ENCODE peak calls at places on chromosomes 1 and 21, in five cellular contexts. One of them, this sample, is unnamed.

GRCh38 chr1:86706018-86706417 is 1.6 kb downstream of the SH3GLB1 start:
- DNase-seq in GM23338: no peak
- DNase-seq in A549: no peak
- DNase-seq in PC-3: peak; percentile 27
- DNase-seq in GM23248: peak; percentile 29
- DNase-seq in this sample: peak; percentile 44

GRCh38 chr1:32989160-32989894 is 24.7 kb upstream of the RNF19B start:
- DNase-seq in GM23338: no peak
- DNase-seq in A549: no peak
- DNase-seq in PC-3: peak; percentile 86
- DNase-seq in GM23248: peak; percentile 97
- DNase-seq in this sample: peak; percentile 97

GRCh38 chr1:7284839-7285435 is 486.2 kb upstream of the VAMP3 start:
- DNase-seq in GM23338: no peak
- DNase-seq in A549: no peak
- DNase-seq in PC-3: no peak
- DNase-seq in GM23248: no peak
- DNase-seq in this sample: no peak

GRCh38 chr1:200991039-200991698 is 32.3 kb downstream of the KIF21B start:
- DNase-seq in GM23338: no peak
- DNase-seq in A549: no peak
- DNase-seq in PC-3: no peak
- DNase-seq in GM23248: no peak
- DNase-seq in this sample: no peak

GRCh38 chr1:53125623-53126360 is 16.6 kb downstream of the SLC1A7 start:
- DNase-seq in GM23338: no peak
- DNase-seq in A549: no peak
- DNase-seq in PC-3: no peak
- DNase-seq in GM23248: no peak
- DNase-seq in this sample: no peak

GRCh38 chr1:115365738-115366137 is 27.7 kb upstream of the NGF start:
- DNase-seq in GM23338: no peak
- DNase-seq in A549: no peak
- DNase-seq in PC-3: no peak
- DNase-seq in GM23248: no peak
- DNase-seq in this sample: no peak

GRCh38 chr1:19308509-19308907 is 3.4 kb downstream of the AKR7A2 start:
- DNase-seq in GM23338: no peak
- DNase-seq in A549: no peak
- DNase-seq in PC-3: no peak
- DNase-seq in GM23248: no peak
- DNase-seq in this sample: no peak

GRCh38 chr1:165623624-165624023 is 7.4 kb upstream of the MGST3 start:
- DNase-seq in GM23338: no peak
- DNase-seq in A549: no peak
- DNase-seq in PC-3: no peak
- DNase-seq in GM23248: no peak
- DNase-seq in this sample: no peak

GRCh38 chr1:240352769-240353168 is 259.2 kb downstream of the GREM2 start:
- DNase-seq in GM23338: no peak
- DNase-seq in A549: no peak
- DNase-seq in PC-3: peak; percentile 46
- DNase-seq in GM23248: peak; percentile 49
- DNase-seq in this sample: no peak

GRCh38 chr1:234755449-234755863 is 145.5 kb upstream of the IRF2BP2 start:
- DNase-seq in GM23338: no peak
- DNase-seq in A549: no peak
- DNase-seq in PC-3: no peak
- DNase-seq in GM23248: peak; percentile 90
- DNase-seq in this sample: no peak

GRCh38 chr1:22816063-22816775 is 105.6 kb downstream of the EPHB2 start:
- DNase-seq in GM23338: no peak
- DNase-seq in A549: no peak
- DNase-seq in PC-3: no peak
- DNase-seq in GM23248: no peak
- DNase-seq in this sample: no peak

GRCh38 chr1:81670997-81671396 is 129.7 kb upstream of the ADGRL2 start:
- DNase-seq in GM23338: no peak
- DNase-seq in A549: no peak
- DNase-seq in PC-3: no peak
- DNase-seq in GM23248: peak; percentile 4
- DNase-seq in this sample: no peak

GRCh38 chr1:37240897-37241296 is 206.6 kb upstream of the GRIK3 start:
- DNase-seq in GM23338: peak; percentile 28
- DNase-seq in A549: no peak
- DNase-seq in PC-3: no peak
- DNase-seq in GM23248: no peak
- DNase-seq in this sample: no peak

GRCh38 chr1:211549092-211549749 is 29.7 kb downstream of the SLC30A1 start:
- DNase-seq in GM23338: no peak
- DNase-seq in A549: no peak
- DNase-seq in PC-3: no peak
- DNase-seq in GM23248: no peak
- DNase-seq in this sample: peak; percentile 15

GRCh38 chr1:230077436-230078221 is 10.6 kb downstream of the GALNT2 start:
- DNase-seq in GM23338: no peak
- DNase-seq in A549: no peak
- DNase-seq in PC-3: peak; percentile 68
- DNase-seq in GM23248: peak; percentile 68
- DNase-seq in this sample: no peak

GRCh38 chr1:15283500-15283899 is 36.5 kb downstream of the FHAD1 start:
- DNase-seq in GM23338: no peak
- DNase-seq in A549: peak; percentile 69
- DNase-seq in PC-3: peak; percentile 72
- DNase-seq in GM23248: peak; percentile 71
- DNase-seq in this sample: no peak

GRCh38 chr1:117209094-117209493 is 1.6 kb downstream of the VTCN1 start:
- DNase-seq in GM23338: no peak
- DNase-seq in A549: no peak
- DNase-seq in PC-3: peak; percentile 40
- DNase-seq in GM23248: no peak
- DNase-seq in this sample: no peak

GRCh38 chr21:45853703-45854342 is 127.7 kb upstream of the COL6A1 start:
- DNase-seq in GM23338: no peak
- DNase-seq in A549: no peak
- DNase-seq in PC-3: no peak
- DNase-seq in GM23248: no peak
- DNase-seq in this sample: no peak

GRCh38 chr1:109762821-109763645 is 690 bp downstream of the EPS8L3 start:
- DNase-seq in GM23338: no peak
- DNase-seq in A549: no peak
- DNase-seq in PC-3: peak; percentile 53
- DNase-seq in GM23248: peak; percentile 46
- DNase-seq in this sample: peak; percentile 88

GRCh38 chr1:201282931-201283829 is at the start of gene PKP1:
- DNase-seq in GM23338: peak; percentile 65
- DNase-seq in A549: no peak
- DNase-seq in PC-3: peak; percentile 100
- DNase-seq in GM23248: peak; percentile 73
- DNase-seq in this sample: no peak

GRCh38 chr21:45554477-45555175 is 12.4 kb upstream of the SLC19A1 start:
- DNase-seq in GM23338: peak; percentile 71
- DNase-seq in A549: peak; percentile 52
- DNase-seq in PC-3: peak; percentile 78
- DNase-seq in GM23248: peak; percentile 75
- DNase-seq in this sample: peak; percentile 75

GRCh38 chr1:165887877-165888551 is 60.6 kb downstream of the UCK2 start:
- DNase-seq in GM23338: no peak
- DNase-seq in A549: no peak
- DNase-seq in PC-3: peak; percentile 82
- DNase-seq in GM23248: no peak
- DNase-seq in this sample: no peak

GRCh38 chr21:44846485-44847260 is 26.8 kb downstream of the PTTG1IP start:
- DNase-seq in GM23338: no peak
- DNase-seq in A549: no peak
- DNase-seq in PC-3: peak; percentile 51
- DNase-seq in GM23248: peak; percentile 92
- DNase-seq in this sample: no peak

GRCh38 chr21:45763506-45763905 is 120.0 kb downstream of the PCBP3 start:
- DNase-seq in GM23338: no peak
- DNase-seq in A549: no peak
- DNase-seq in PC-3: no peak
- DNase-seq in GM23248: no peak
- DNase-seq in this sample: no peak

GRCh38 chr1:115426271-115426771 is 88.3 kb upstream of the NGF start:
- DNase-seq in GM23338: no peak
- DNase-seq in A549: no peak
- DNase-seq in PC-3: peak; percentile 77
- DNase-seq in GM23248: peak; percentile 92
- DNase-seq in this sample: peak; percentile 59

DNA sequence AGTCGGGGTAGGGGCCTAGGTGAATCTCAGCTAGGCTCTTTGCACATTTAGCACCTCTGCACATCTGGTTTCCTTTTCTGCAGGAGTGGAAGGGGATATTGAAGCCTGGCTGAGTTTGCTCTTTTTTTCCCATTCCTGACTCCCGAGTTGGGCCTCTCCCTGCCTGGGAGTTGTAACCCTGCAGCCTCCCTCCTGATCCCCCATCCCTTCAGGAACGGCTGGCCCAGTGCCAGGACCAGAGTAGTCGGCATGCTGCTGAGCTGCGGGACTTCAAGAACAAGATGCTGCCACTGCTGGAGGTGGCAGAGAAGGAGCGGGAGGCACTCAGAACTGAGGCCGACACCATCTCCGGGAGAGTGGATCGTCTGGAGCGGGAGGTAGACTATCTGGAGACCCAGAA is 846 bp downstream of the OLFML3 start:
- DNase-seq in GM23338: no peak
- DNase-seq in A549: no peak
- DNase-seq in PC-3: no peak
- DNase-seq in GM23248: peak; percentile 62
- DNase-seq in this sample: no peak
- H3K4me2 ChIP-seq in GM23338: peak overlapping the region; percentile 78
- H3K4me2 ChIP-seq in A549: no peak overlapping the region
- H3K4me2 ChIP-seq in PC-3: peak overlapping the region; percentile 87
- H3K4me2 ChIP-seq in GM23248: peak overlapping the region; percentile 93
- H3K4me2 ChIP-seq in this sample: no peak overlapping the region

GRCh38 chr1:167905182-167905581 is 8.8 kb downstream of the ADCY10 start:
- DNase-seq in GM23338: peak; percentile 66
- DNase-seq in A549: no peak
- DNase-seq in PC-3: no peak
- DNase-seq in GM23248: no peak
- DNase-seq in this sample: peak; percentile 21
- H3K4me2 ChIP-seq in GM23338: peak overlapping the region; percentile 49
- H3K4me2 ChIP-seq in A549: no peak overlapping the region
- H3K4me2 ChIP-seq in PC-3: no peak overlapping the region
- H3K4me2 ChIP-seq in GM23248: no peak overlapping the region
- H3K4me2 ChIP-seq in this sample: no peak overlapping the region

DNA sequence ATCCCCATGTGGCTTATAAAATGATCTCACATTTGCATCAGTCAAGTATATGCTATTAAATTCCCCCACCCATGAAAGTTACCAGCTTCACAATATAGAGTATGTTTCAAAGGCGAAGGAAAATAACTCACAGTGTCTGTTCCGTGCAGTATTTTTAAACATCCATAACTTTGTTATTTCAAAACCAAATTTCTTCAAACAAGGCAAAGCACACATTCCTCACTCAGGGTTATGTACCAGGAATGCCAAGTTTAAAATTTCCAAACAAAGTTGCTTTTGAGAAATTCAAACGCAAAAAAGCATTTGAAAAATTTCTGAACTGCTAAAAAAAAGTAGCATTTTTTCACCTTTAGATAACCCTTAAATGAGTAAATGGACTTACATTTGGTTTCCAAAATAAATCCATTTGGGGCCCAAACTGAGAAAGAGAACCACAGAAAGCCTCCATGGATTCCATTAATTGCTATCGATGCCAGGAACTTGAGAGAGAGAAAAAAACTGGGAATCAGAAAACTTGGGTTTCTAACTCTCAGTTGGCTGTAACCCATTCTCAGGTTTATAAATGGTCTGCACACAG is 149.5 kb downstream of the SLC30A10 start:
- DNase-seq in GM23338: no peak
- DNase-seq in A549: no peak
- DNase-seq in PC-3: no peak
- DNase-seq in GM23248: no peak
- DNase-seq in this sample: no peak
- H3K4me2 ChIP-seq in GM23338: no peak overlapping the region
- H3K4me2 ChIP-seq in A549: no peak overlapping the region
- H3K4me2 ChIP-seq in PC-3: no peak overlapping the region
- H3K4me2 ChIP-seq in GM23248: no peak overlapping the region
- H3K4me2 ChIP-seq in this sample: no peak overlapping the region

GRCh38 chr1:196875935-196876334 is 11.9 kb upstream of the CFHR4 start:
- DNase-seq in GM23338: no peak
- DNase-seq in A549: no peak
- DNase-seq in PC-3: no peak
- DNase-seq in GM23248: no peak
- DNase-seq in this sample: no peak

GRCh38 chr1:196873385-196873784 is 14.5 kb upstream of the CFHR4 start:
- DNase-seq in GM23338: no peak
- DNase-seq in A549: no peak
- DNase-seq in PC-3: no peak
- DNase-seq in GM23248: no peak
- DNase-seq in this sample: no peak

DNA sequence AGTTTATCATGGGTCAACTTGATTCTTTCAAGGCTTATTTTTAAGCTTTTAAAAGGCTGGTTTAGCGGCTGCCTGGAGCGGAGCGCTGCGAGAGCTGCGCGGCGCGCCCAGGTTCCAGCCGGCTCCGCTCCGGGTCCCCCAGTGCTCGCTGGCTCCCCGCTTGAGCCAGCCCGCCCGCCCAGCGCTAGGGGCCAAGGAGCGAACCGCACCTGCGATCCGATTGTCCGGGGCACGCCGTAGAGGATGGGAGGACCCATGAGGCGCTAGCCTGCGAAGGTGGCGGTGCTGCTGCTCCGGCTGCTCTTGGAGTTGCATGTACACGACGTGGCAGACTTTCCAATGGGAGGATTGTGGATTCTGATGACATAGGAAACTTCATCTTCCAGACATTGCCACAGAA is 9.9 kb upstream of the CFHR4 start:
- DNase-seq in GM23338: peak; percentile 91
- DNase-seq in A549: peak; percentile 3
- DNase-seq in PC-3: no peak
- DNase-seq in GM23248: peak; percentile 58
- DNase-seq in this sample: no peak
- H3K4me2 ChIP-seq in GM23338: peak overlapping the region; percentile 71
- H3K4me2 ChIP-seq in A549: peak overlapping the region; percentile 82
- H3K4me2 ChIP-seq in PC-3: no peak overlapping the region
- H3K4me2 ChIP-seq in GM23248: peak overlapping the region; percentile 51
- H3K4me2 ChIP-seq in this sample: no peak overlapping the region

GRCh38 chr21:32562426-32562825 is 22.9 kb downstream of the TCP10L start:
- DNase-seq in GM23338: peak; percentile 77
- DNase-seq in A549: no peak
- DNase-seq in PC-3: no peak
- DNase-seq in GM23248: peak; percentile 85
- DNase-seq in this sample: peak; percentile 84
- H3K4me2 ChIP-seq in GM23338: peak overlapping the region; percentile 33
- H3K4me2 ChIP-seq in A549: no peak overlapping the region
- H3K4me2 ChIP-seq in PC-3: no peak overlapping the region
- H3K4me2 ChIP-seq in GM23248: no peak overlapping the region
- H3K4me2 ChIP-seq in this sample: no peak overlapping the region